ENCODE peak calls at places on chromosomes 1 and 21, in ten cellular contexts. A is adrenal gland, L is HFF-Myc, H is GM13977, T is A549, Y is ovary, J is retinal pigment epithelial cell, Z is kidney epithelial cell, U is brain microvascular endothelial cell, N is IMR-90. C is an unnamed sample.

GRCh38 chr1:212518188-212518951 is 85.7 kb downstream of the NENF start:
- DNase-seq in A (peak), L (no peak), H (no peak), T (peak), Y (no peak), J (peak), Z (no peak), U (peak), N (peak), C (peak)

GRCh38 chr1:67766117-67766978 is 66.9 kb downstream of the GNG12 start:
- DNase-seq in A (peak), L (no peak), H (peak), T (peak), Y (peak), J (peak), Z (no peak), U (peak), N (peak), C (peak)

GRCh38 chr1:159854101-159854692 is 8.3 kb downstream of the VSIG8 start:
- DNase-seq in A (peak), L (no peak), H (no peak), T (peak), Y (peak), J (no peak), Z (no peak), U (peak), N (no peak), C (no peak)

GRCh38 chr1:15961492-15961891 is 14.4 kb downstream of the ZBTB17 start:
- DNase-seq in A (no peak), L (no peak), H (no peak), T (no peak), Y (no peak), J (no peak), Z (no peak), U (no peak), N (no peak), C (no peak)

GRCh38 chr1:41464886-41465285 is 19.6 kb downstream of the EDN2 start:
- DNase-seq in A (no peak), L (no peak), H (no peak), T (no peak), Y (no peak), J (no peak), Z (no peak), U (no peak), N (no peak), C (no peak)

GRCh38 chr1:45924736-45925135 is 121.3 kb downstream of the MAST2 start:
- DNase-seq in A (no peak), L (no peak), H (no peak), T (peak), Y (no peak), J (no peak), Z (no peak), U (peak), N (peak), C (peak)

GRCh38 chr1:56424744-56425493 is 154.4 kb downstream of the PLPP3 start:
- DNase-seq in A (peak), L (no peak), H (no peak), T (peak), Y (no peak), J (peak), Z (peak), U (peak), N (peak), C (no peak)

GRCh38 chr1:230857077-230857476 is 11.2 kb downstream of the C1orf198 start:
- DNase-seq in A (no peak), L (no peak), H (no peak), T (no peak), Y (no peak), J (no peak), Z (no peak), U (peak), N (peak), C (no peak)

GRCh38 chr1:11731719-11732283 is 4.1 kb upstream of the AGTRAP start:
- DNase-seq in A (peak), L (no peak), H (no peak), T (no peak), Y (peak), J (no peak), Z (no peak), U (peak), N (peak), C (no peak)

GRCh38 chr1:61120998-61121397 is 38.6 kb downstream of the NFIA start:
- DNase-seq in A (no peak), L (no peak), H (no peak), T (no peak), Y (no peak), J (no peak), Z (no peak), U (no peak), N (no peak), C (no peak)

GRCh38 chr1:29259802-29260441 is 23.6 kb downstream of the PTPRU start:
- DNase-seq in A (peak), L (no peak), H (peak), T (no peak), Y (peak), J (peak), Z (no peak), U (no peak), N (no peak), C (no peak)

GRCh38 chr1:55632058-55632457 is 416.9 kb upstream of the USP24 start:
- DNase-seq in A (no peak), L (no peak), H (no peak), T (peak), Y (no peak), J (no peak), Z (no peak), U (no peak), N (peak), C (peak)

GRCh38 chr1:182351790-182352364 is 39.7 kb downstream of the GLUL start:
- DNase-seq in A (no peak), L (no peak), H (no peak), T (no peak), Y (no peak), J (no peak), Z (no peak), U (no peak), N (no peak), C (no peak)

GRCh38 chr1:43329995-43330751 is 7.4 kb upstream of the MPL start:
- DNase-seq in A (peak), L (peak), H (peak), T (no peak), Y (peak), J (no peak), Z (peak), U (peak), N (peak), C (peak)

GRCh38 chr1:156480411-156481192 is 20.0 kb downstream of the MEF2D start:
- DNase-seq in A (peak), L (no peak), H (peak), T (peak), Y (no peak), J (no peak), Z (no peak), U (no peak), N (peak), C (no peak)

GRCh38 chr1:160590488-160590887 is 11.2 kb upstream of the CD84 start:
- DNase-seq in A (no peak), L (no peak), H (no peak), T (no peak), Y (no peak), J (no peak), Z (no peak), U (no peak), N (no peak), C (no peak)

GRCh38 chr1:51287966-51288365 is 42.4 kb downstream of the TTC39A start:
- DNase-seq in A (peak), L (no peak), H (no peak), T (no peak), Y (peak), J (no peak), Z (no peak), U (no peak), N (no peak), C (no peak)

GRCh38 chr1:47963568-47963973 is 33.6 kb downstream of the TRABD2B start:
- DNase-seq in A (peak), L (no peak), H (no peak), T (no peak), Y (no peak), J (no peak), Z (no peak), U (no peak), N (no peak), C (no peak)

GRCh38 chr1:201711811-201712210 is 117.1 kb upstream of the IPO9 start:
- DNase-seq in A (no peak), L (no peak), H (no peak), T (no peak), Y (no peak), J (no peak), Z (no peak), U (no peak), N (no peak), C (no peak)

GRCh38 chr1:229002037-229002436 is 266.8 kb downstream of the RHOU start:
- DNase-seq in A (no peak), L (no peak), H (no peak), T (no peak), Y (no peak), J (no peak), Z (no peak), U (no peak), N (no peak), C (no peak)

GRCh38 chr21:32463367-32463766 is 50.9 kb downstream of the EVA1C start:
- DNase-seq in A (no peak), L (peak), H (no peak), T (peak), Y (no peak), J (peak), Z (no peak), U (peak), N (peak), C (peak)

GRCh38 chr1:207579436-207579799 is 65.5 kb upstream of the CR1L start:
- DNase-seq in A (peak), L (peak), H (peak), T (peak), Y (no peak), J (peak), Z (no peak), U (peak), N (peak), C (peak)

GRCh38 chr1:56531624-56532358 is 47.6 kb downstream of the PLPP3 start:
- DNase-seq in A (no peak), L (no peak), H (no peak), T (no peak), Y (no peak), J (no peak), Z (no peak), U (no peak), N (no peak), C (no peak)

GRCh38 chr1:101025283-101025679 is 303 bp downstream of the DPH5 start:
- DNase-seq in A (no peak), L (no peak), H (no peak), T (no peak), Y (peak), J (no peak), Z (no peak), U (no peak), N (peak), C (peak)

GRCh38 chr1:36425791-36426190 is 24.5 kb downstream of the OSCP1 start:
- DNase-seq in A (no peak), L (no peak), H (no peak), T (no peak), Y (no peak), J (no peak), Z (no peak), U (no peak), N (peak), C (no peak)

GRCh38 chr1:212447478-212447877 is 14.8 kb downstream of the NENF start:
- DNase-seq in A (no peak), L (no peak), H (no peak), T (no peak), Y (no peak), J (no peak), Z (no peak), U (no peak), N (no peak), C (no peak)

GRCh38 chr1:3996846-3997705 is 97.0 kb upstream of the C1orf174 start:
- DNase-seq in A (no peak), L (no peak), H (no peak), T (no peak), Y (no peak), J (no peak), Z (no peak), U (no peak), N (no peak), C (no peak)

GRCh38 chr1:164591858-164592257 is 32.9 kb downstream of the PBX1 start:
- DNase-seq in A (no peak), L (no peak), H (no peak), T (no peak), Y (no peak), J (no peak), Z (no peak), U (peak), N (peak), C (peak)

GRCh38 chr1:219174672-219175564 is 1.2 kb downstream of the LYPLAL1 start:
- DNase-seq in A (peak), L (peak), H (peak), T (no peak), Y (peak), J (peak), Z (peak), U (peak), N (peak), C (peak)

GRCh38 chr1:211331011-211331709 is 4.5 kb downstream of the TRAF5 start:
- DNase-seq in A (no peak), L (no peak), H (no peak), T (no peak), Y (no peak), J (no peak), Z (no peak), U (no peak), N (peak), C (peak)

GRCh38 chr1:203625623-203626189 is 926 bp upstream of the ATP2B4 start:
- DNase-seq in A (no peak), L (no peak), H (peak), T (peak), Y (no peak), J (no peak), Z (no peak), U (peak), N (no peak), C (no peak)

GRCh38 chr1:85322655-85323054 is 46.2 kb upstream of the BCL10 start:
- DNase-seq in A (no peak), L (no peak), H (no peak), T (no peak), Y (no peak), J (no peak), Z (no peak), U (no peak), N (peak), C (peak)

GRCh38 chr1:58870298-58870676 is 86.4 kb upstream of the JUN start:
- DNase-seq in A (no peak), L (no peak), H (no peak), T (no peak), Y (no peak), J (no peak), Z (no peak), U (no peak), N (no peak), C (no peak)

GRCh38 chr1:29210278-29211085 is 20.3 kb downstream of the MECR start:
- DNase-seq in A (no peak), L (no peak), H (peak), T (no peak), Y (no peak), J (no peak), Z (no peak), U (no peak), N (no peak), C (no peak)

GRCh38 chr1:29687601-29688244 is 451.4 kb downstream of the PTPRU start:
- DNase-seq in A (no peak), L (no peak), H (no peak), T (no peak), Y (no peak), J (no peak), Z (no peak), U (no peak), N (peak), C (peak)

GRCh38 chr1:86779308-86780191 is 75.2 kb downstream of the SH3GLB1 start:
- DNase-seq in A (no peak), L (no peak), H (no peak), T (no peak), Y (no peak), J (peak), Z (no peak), U (peak), N (peak), C (no peak)

GRCh38 chr1:53615101-53615500 is 123.9 kb downstream of the GLIS1 start:
- DNase-seq in A (peak), L (no peak), H (no peak), T (no peak), Y (no peak), J (no peak), Z (no peak), U (no peak), N (no peak), C (no peak)

DNA sequence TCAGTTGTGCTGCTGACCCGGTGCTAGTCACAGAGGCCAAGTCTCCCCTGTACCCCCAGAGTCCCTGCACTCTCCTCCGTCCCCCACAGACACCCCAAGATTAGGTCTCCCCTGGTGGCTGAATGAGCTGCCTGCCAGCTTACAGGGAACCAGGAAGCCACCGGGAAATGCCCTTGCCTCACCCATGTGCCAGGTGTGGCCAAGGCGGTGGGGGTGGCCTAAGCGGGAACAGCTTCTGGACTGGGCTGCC is 32.7 kb downstream of the HSPG2 start:
- DNase-seq in A (no peak), L (no peak), H (no peak), T (no peak), Y (no peak), J (no peak), Z (no peak), U (no peak), N (no peak), C (no peak)
- TF ChIP-seq CTCF in A (no peak), L (no peak), H (no peak), T (no peak), Y (no peak), J (no peak), Z (no peak), U (no peak), N (no peak), C (no peak)

GRCh38 chr1:38586993-38587646 is 272.5 kb downstream of the RRAGC start:
- DNase-seq in A (peak), L (no peak), H (peak), T (peak), Y (no peak), J (no peak), Z (no peak), U (no peak), N (no peak), C (no peak)
- TF ChIP-seq CTCF in A (peak), L (peak), H (peak), T (peak), Y (no peak), J (peak), Z (peak), U (peak), N (peak), C (peak)

GRCh38 chr1:174074757-174075156 is 52.6 kb upstream of the RC3H1 start:
- DNase-seq in A (no peak), L (peak), H (peak), T (peak), Y (no peak), J (no peak), Z (no peak), U (no peak), N (peak), C (peak)
- TF ChIP-seq CTCF in A (peak), L (peak), H (peak), T (peak), Y (no peak), J (peak), Z (peak), U (peak), N (peak), C (peak)

DNA sequence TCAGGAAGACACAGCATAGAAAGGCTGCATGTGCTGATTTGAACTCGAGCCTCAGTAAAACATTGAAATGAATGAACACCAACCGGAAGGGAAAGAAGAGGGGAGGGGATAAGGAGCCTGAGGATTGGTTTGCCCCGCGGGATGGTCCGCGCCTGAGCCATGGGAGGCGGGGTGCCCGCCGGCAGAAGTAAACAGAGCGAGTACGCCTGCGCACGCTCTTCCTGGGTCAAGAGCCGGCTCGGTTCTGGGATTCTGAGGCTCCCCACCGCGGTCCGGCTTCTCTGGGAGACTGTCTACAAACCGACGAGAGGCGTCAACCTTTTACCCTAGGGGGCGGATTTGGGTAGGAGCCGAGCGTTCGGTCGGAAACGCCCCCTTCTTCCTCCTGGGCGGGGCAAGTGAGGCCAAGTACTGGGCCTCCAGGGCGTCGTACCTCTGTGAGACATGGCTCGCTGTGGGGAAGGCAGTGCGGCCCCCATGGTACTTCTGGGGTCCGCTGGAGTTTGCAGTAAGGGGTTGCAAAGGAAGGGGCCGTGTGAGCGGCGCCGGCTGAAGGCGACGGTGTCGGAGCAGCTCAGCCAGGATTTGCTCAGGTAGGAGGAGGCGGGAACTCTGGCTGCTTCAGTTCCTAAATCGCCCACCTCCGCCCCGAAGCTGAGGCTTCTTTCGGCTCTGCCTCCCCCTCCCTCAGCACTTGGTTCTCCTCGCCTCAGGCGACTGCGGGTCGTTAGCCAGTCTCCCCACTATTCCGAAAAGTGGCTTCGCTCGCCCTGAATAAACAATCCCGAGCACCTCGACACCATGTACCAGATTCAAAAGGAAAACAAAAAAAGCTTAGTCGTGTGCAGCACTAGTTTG is at the start of gene BTBD8:
- DNase-seq in A (peak), L (peak), H (peak), T (peak), Y (peak), J (peak), Z (peak), U (peak), N (peak), C (peak)
- TF ChIP-seq CTCF in A (no peak), L (no peak), H (no peak), T (no peak), Y (no peak), J (no peak), Z (no peak), U (no peak), N (no peak), C (peak)

GRCh38 chr21:15823486-15824150 is 93.8 kb downstream of the USP25 start:
- DNase-seq in A (no peak), L (no peak), H (no peak), T (no peak), Y (no peak), J (no peak), Z (no peak), U (no peak), N (no peak), C (no peak)

GRCh38 chr21:15831497-15831896 is 101.7 kb downstream of the USP25 start:
- DNase-seq in A (no peak), L (no peak), H (no peak), T (no peak), Y (no peak), J (no peak), Z (no peak), U (no peak), N (no peak), C (no peak)

GRCh38 chr21:15825699-15826098 is 95.9 kb downstream of the USP25 start:
- DNase-seq in A (no peak), L (no peak), H (no peak), T (no peak), Y (no peak), J (no peak), Z (no peak), U (no peak), N (no peak), C (no peak)

GRCh38 chr21:15826908-15827601 is 97.3 kb downstream of the USP25 start:
- DNase-seq in A (no peak), L (no peak), H (no peak), T (no peak), Y (no peak), J (no peak), Z (no peak), U (no peak), N (no peak), C (no peak)

GRCh38 chr21:15826147-15826780 is 96.5 kb downstream of the USP25 start:
- DNase-seq in A (no peak), L (peak), H (peak), T (peak), Y (no peak), J (no peak), Z (no peak), U (no peak), N (peak), C (peak)
- TF ChIP-seq CTCF in A (peak), L (peak), H (peak), T (peak), Y (no peak), J (peak), Z (peak), U (peak), N (peak), C (peak)

GRCh38 chr21:36859744-36860501 is 106.5 kb downstream of the HLCS start:
- DNase-seq in A (peak), L (no peak), H (no peak), T (peak), Y (peak), J (no peak), Z (no peak), U (peak), N (peak), C (peak)
- TF ChIP-seq CTCF in A (no peak), L (no peak), H (no peak), T (no peak), Y (no peak), J (no peak), Z (no peak), U (no peak), N (no peak), C (no peak)

DNA sequence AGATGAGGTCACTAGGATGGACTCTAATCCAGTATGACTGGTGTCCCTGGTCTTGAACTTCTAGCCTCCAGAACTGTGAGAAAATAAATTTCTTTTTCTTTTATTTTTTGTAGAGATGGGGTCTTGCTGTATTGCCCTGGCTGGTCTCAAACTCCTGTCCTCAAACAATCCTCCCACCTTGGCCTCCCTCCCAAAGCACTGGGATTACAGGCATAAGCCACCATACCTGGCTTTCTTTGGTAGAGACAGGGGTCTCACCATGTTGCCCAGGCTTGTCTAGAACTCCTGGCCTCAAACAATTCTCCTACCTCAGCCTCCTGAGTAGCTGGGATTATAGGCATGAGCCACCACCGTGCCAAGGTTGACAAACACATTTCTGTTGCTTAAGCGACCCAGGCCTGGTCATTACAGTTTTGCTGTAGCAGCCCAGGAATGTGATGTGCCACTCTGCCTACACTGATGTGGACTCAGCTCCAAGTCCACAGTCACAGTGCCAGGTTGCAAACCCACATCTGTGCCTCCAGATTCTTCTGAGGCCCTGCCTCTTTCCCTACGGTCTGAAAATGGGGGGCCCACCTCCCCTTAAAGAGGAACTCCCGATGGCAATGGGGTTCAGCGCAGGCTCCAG is 15.9 kb downstream of the PYCR2 start:
- DNase-seq in A (no peak), L (no peak), H (no peak), T (no peak), Y (no peak), J (no peak), Z (no peak), U (no peak), N (no peak), C (no peak)
- TF ChIP-seq CTCF in A (no peak), L (no peak), H (no peak), T (no peak), Y (no peak), J (no peak), Z (no peak), U (no peak), N (no peak), C (no peak)